ENCODE peak calls at places on chromosome 16, in four cellular contexts. C is cardiac fibroblast; O is AG10803; M is stimulated activated CD8-positive, alpha-beta memory T cell treated with anti-CD3 and anti-CD28 coated beads, Interleukin-7, amount 100 ng/mL, for 1 hour. Z is an unnamed sample.
A peak's percentile ranks its signal among the peaks of the same experiment; 100 is the strongest.

GRCh38 chr16:27235055-27235937 is 32.0 kb downstream of the KDM8 start:
- DNase-seq in C (peak; percentile 96), O (peak; percentile 91), M (peak; percentile 72), Z (peak; percentile 79)

GRCh38 chr16:81797443-81797842 is 18.4 kb downstream of the PLCG2 start:
- DNase-seq in C (no peak), O (no peak), M (no peak), Z (no peak)

GRCh38 chr16:12337776-12338655 is 361.5 kb downstream of the SNX29 start:
- DNase-seq in C (no peak), O (no peak), M (no peak), Z (no peak)

GRCh38 chr16:30954993-30955392 is 2.6 kb upstream of the SETD1A start:
- DNase-seq in C (no peak), O (no peak), M (no peak), Z (no peak)

GRCh38 chr16:180921-181667 is 835 bp downstream of the HBQ1 start:
- DNase-seq in C (peak; percentile 62), O (peak; percentile 42), M (peak; percentile 71), Z (peak; percentile 34)

GRCh38 chr16:67302076-67302475 is 22.7 kb downstream of the PLEKHG4 start:
- DNase-seq in C (no peak), O (no peak), M (no peak), Z (no peak)

GRCh38 chr16:21194771-21195301 is 16.5 kb downstream of the ZP2 start:
- DNase-seq in C (peak; percentile 7), O (peak; percentile 30), M (no peak), Z (peak; percentile 29)

GRCh38 chr16:85569615-85570212 is 43.4 kb upstream of the GSE1 start:
- DNase-seq in C (peak; percentile 64), O (peak; percentile 47), M (no peak), Z (peak; percentile 49)

GRCh38 chr16:72677662-72678447 is 370.1 kb downstream of the ZFHX3 start:
- DNase-seq in C (no peak), O (peak; percentile 29), M (no peak), Z (peak; percentile 61)

GRCh38 chr16:15907863-15908478 is 19.6 kb upstream of the CEP20 start:
- DNase-seq in C (peak; percentile 32), O (peak; percentile 13), M (no peak), Z (no peak)

GRCh38 chr16:22001591-22001990 is 675 bp upstream of the PDZD9 start:
- DNase-seq in C (peak; percentile 69), O (peak; percentile 46), M (no peak), Z (peak; percentile 27)

GRCh38 chr16:63789603-63790002 is 1332.3 kb downstream of the CDH11 start:
- DNase-seq in C (peak; percentile 19), O (no peak), M (no peak), Z (no peak)

GRCh38 chr16:79901522-79901921 is 301.0 kb upstream of the MAF start:
- DNase-seq in C (no peak), O (no peak), M (no peak), Z (no peak)

GRCh38 chr16:51994597-51994996 is 552.3 kb downstream of the TOX3 start:
- DNase-seq in C (no peak), O (peak; percentile 5), M (no peak), Z (no peak)